ENCODE peak calls at places on chromosomes 12 and 14, in five cellular contexts. One of them, this sample, is unnamed.

GRCh38 chr12:29921307-29921706 is 137.6 kb upstream of the TMTC1 start:
- DNase-seq in dorsolateral prefrontal cortex: no peak
- DNase-seq in ascending aorta: no peak
- DNase-seq in GM20000: no peak
- DNase-seq in nephron progenitor cell: no peak
- DNase-seq in this sample: no peak

GRCh38 chr12:43937947-43938346 is 102.1 kb downstream of the TMEM117 start:
- DNase-seq in dorsolateral prefrontal cortex: no peak
- DNase-seq in GM20000: no peak
- DNase-seq in ascending aorta: no peak
- DNase-seq in nephron progenitor cell: no peak
- DNase-seq in this sample: no peak

GRCh38 chr14:50109342-50109741 is 7.0 kb downstream of the VCPKMT start:
- DNase-seq in nephron progenitor cell: no peak
- DNase-seq in GM20000: no peak
- DNase-seq in dorsolateral prefrontal cortex: no peak
- DNase-seq in ascending aorta: no peak
- DNase-seq in this sample: no peak

GRCh38 chr14:92546347-92547053 is 32.9 kb downstream of the RIN3 start:
- DNase-seq in dorsolateral prefrontal cortex: no peak
- DNase-seq in GM20000: no peak
- DNase-seq in nephron progenitor cell: no peak
- DNase-seq in ascending aorta: no peak
- DNase-seq in this sample: no peak

GRCh38 chr14:83260751-83261150 is 1727.1 kb upstream of the SEL1L start:
- DNase-seq in GM20000: no peak
- DNase-seq in dorsolateral prefrontal cortex: no peak
- DNase-seq in nephron progenitor cell: no peak
- DNase-seq in ascending aorta: no peak
- DNase-seq in this sample: no peak

GRCh38 chr14:74868739-74869138 is 7.2 kb downstream of the PROX2 start:
- DNase-seq in dorsolateral prefrontal cortex: no peak
- DNase-seq in ascending aorta: no peak
- DNase-seq in GM20000: no peak
- DNase-seq in nephron progenitor cell: no peak
- DNase-seq in this sample: no peak

GRCh38 chr14:23186913-23187654 is 3.6 kb upstream of the SLC7A8 start:
- DNase-seq in ascending aorta: no peak
- DNase-seq in dorsolateral prefrontal cortex: peak; percentile 44
- DNase-seq in GM20000: peak; percentile 52
- DNase-seq in nephron progenitor cell: peak; percentile 23
- DNase-seq in this sample: no peak

GRCh38 chr14:22281322-22281977 is 307.6 kb downstream of the DAD1 start:
- DNase-seq in ascending aorta: no peak
- DNase-seq in nephron progenitor cell: no peak
- DNase-seq in dorsolateral prefrontal cortex: no peak
- DNase-seq in GM20000: no peak
- DNase-seq in this sample: no peak

GRCh38 chr12:131829351-131829794 is 1.2 kb downstream of the MMP17 start:
- DNase-seq in nephron progenitor cell: peak; percentile 35
- DNase-seq in ascending aorta: no peak
- DNase-seq in dorsolateral prefrontal cortex: no peak
- DNase-seq in GM20000: no peak
- DNase-seq in this sample: peak; percentile 70

GRCh38 chr14:69303086-69303485 is 43.1 kb downstream of the GALNT16 start:
- DNase-seq in GM20000: no peak
- DNase-seq in dorsolateral prefrontal cortex: no peak
- DNase-seq in ascending aorta: no peak
- DNase-seq in nephron progenitor cell: no peak
- DNase-seq in this sample: no peak

GRCh38 chr12:1927751-1928351 is 9.4 kb upstream of the CACNA2D4 start:
- DNase-seq in dorsolateral prefrontal cortex: peak; percentile 37
- DNase-seq in GM20000: no peak
- DNase-seq in nephron progenitor cell: no peak
- DNase-seq in ascending aorta: no peak
- DNase-seq in this sample: peak; percentile 67

GRCh38 chr14:29584992-29585391 is 342.7 kb downstream of the PRKD1 start:
- DNase-seq in nephron progenitor cell: peak; percentile 12
- DNase-seq in dorsolateral prefrontal cortex: peak; percentile 4
- DNase-seq in ascending aorta: no peak
- DNase-seq in GM20000: no peak
- DNase-seq in this sample: no peak

GRCh38 chr14:36426836-36427235 is 93.2 kb downstream of the NKX2-1 start:
- DNase-seq in nephron progenitor cell: no peak
- DNase-seq in dorsolateral prefrontal cortex: no peak
- DNase-seq in GM20000: no peak
- DNase-seq in ascending aorta: no peak
- DNase-seq in this sample: no peak

GRCh38 chr14:105063041-105063440 is 2.2 kb downstream of the GPR132 start:
- DNase-seq in ascending aorta: no peak
- DNase-seq in nephron progenitor cell: no peak
- DNase-seq in GM20000: no peak
- DNase-seq in dorsolateral prefrontal cortex: no peak
- DNase-seq in this sample: no peak

GRCh38 chr14:32150392-32150791 is 51.5 kb upstream of the RNU6-7 start:
- DNase-seq in GM20000: no peak
- DNase-seq in ascending aorta: no peak
- DNase-seq in dorsolateral prefrontal cortex: no peak
- DNase-seq in nephron progenitor cell: no peak
- DNase-seq in this sample: no peak

GRCh38 chr12:132560831-132561783 is 49.3 kb downstream of the LRCOL1 start:
- DNase-seq in dorsolateral prefrontal cortex: no peak
- DNase-seq in ascending aorta: no peak
- DNase-seq in GM20000: peak; percentile 93
- DNase-seq in nephron progenitor cell: peak; percentile 91
- DNase-seq in this sample: peak; percentile 90

GRCh38 chr12:96422192-96422591 is 22.0 kb upstream of the CDK17 start:
- DNase-seq in nephron progenitor cell: no peak
- DNase-seq in dorsolateral prefrontal cortex: no peak
- DNase-seq in ascending aorta: no peak
- DNase-seq in GM20000: no peak
- DNase-seq in this sample: no peak

GRCh38 chr12:120339256-120339655 is 11.7 kb upstream of the PLA2G1B start:
- DNase-seq in ascending aorta: no peak
- DNase-seq in GM20000: no peak
- DNase-seq in dorsolateral prefrontal cortex: no peak
- DNase-seq in nephron progenitor cell: no peak
- DNase-seq in this sample: no peak

GRCh38 chr14:89507926-89508460 is 91.0 kb upstream of the FOXN3 start:
- DNase-seq in nephron progenitor cell: no peak
- DNase-seq in dorsolateral prefrontal cortex: no peak
- DNase-seq in GM20000: no peak
- DNase-seq in ascending aorta: no peak
- DNase-seq in this sample: peak; percentile 27

GRCh38 chr12:85138833-85139232 is 102.7 kb downstream of the LRRIQ1 start:
- DNase-seq in ascending aorta: no peak
- DNase-seq in GM20000: no peak
- DNase-seq in dorsolateral prefrontal cortex: no peak
- DNase-seq in nephron progenitor cell: no peak
- DNase-seq in this sample: no peak

GRCh38 chr12:70733385-70733784 is 96.2 kb upstream of the PTPRB start:
- DNase-seq in dorsolateral prefrontal cortex: peak; percentile 57
- DNase-seq in GM20000: peak; percentile 50
- DNase-seq in nephron progenitor cell: peak; percentile 21
- DNase-seq in ascending aorta: no peak
- DNase-seq in this sample: no peak

GRCh38 chr14:104429291-104429861 is 150.2 kb upstream of the C14orf180 start:
- DNase-seq in ascending aorta: no peak
- DNase-seq in dorsolateral prefrontal cortex: no peak
- DNase-seq in nephron progenitor cell: no peak
- DNase-seq in GM20000: no peak
- DNase-seq in this sample: peak; percentile 61

GRCh38 chr12:981956-982355 is 9.1 kb upstream of the ERC1 start:
- DNase-seq in dorsolateral prefrontal cortex: no peak
- DNase-seq in ascending aorta: no peak
- DNase-seq in GM20000: no peak
- DNase-seq in nephron progenitor cell: no peak
- DNase-seq in this sample: no peak

GRCh38 chr14:21673718-21674117 is at the start of gene OR4E1:
- DNase-seq in ascending aorta: no peak
- DNase-seq in dorsolateral prefrontal cortex: no peak
- DNase-seq in nephron progenitor cell: no peak
- DNase-seq in GM20000: no peak
- DNase-seq in this sample: no peak

GRCh38 chr12:57033428-57033827 is 16.5 kb downstream of the MYO1A start:
- DNase-seq in dorsolateral prefrontal cortex: no peak
- DNase-seq in GM20000: no peak
- DNase-seq in nephron progenitor cell: no peak
- DNase-seq in ascending aorta: no peak
- DNase-seq in this sample: no peak

GRCh38 chr14:36485773-36486172 is 34.3 kb downstream of the NKX2-1 start:
- DNase-seq in nephron progenitor cell: no peak
- DNase-seq in GM20000: no peak
- DNase-seq in ascending aorta: no peak
- DNase-seq in dorsolateral prefrontal cortex: no peak
- DNase-seq in this sample: no peak

GRCh38 chr14:105871590-105871989 is 345.2 kb downstream of the TMEM121 start:
- DNase-seq in nephron progenitor cell: no peak
- DNase-seq in GM20000: no peak
- DNase-seq in dorsolateral prefrontal cortex: no peak
- DNase-seq in ascending aorta: no peak
- DNase-seq in this sample: no peak

GRCh38 chr12:31201382-31201781 is 124.6 kb downstream of the SINHCAF start:
- DNase-seq in dorsolateral prefrontal cortex: no peak
- DNase-seq in GM20000: no peak
- DNase-seq in nephron progenitor cell: no peak
- DNase-seq in ascending aorta: no peak
- DNase-seq in this sample: no peak

GRCh38 chr12:87813476-87814234 is 215.5 kb downstream of the C12orf50 start:
- DNase-seq in nephron progenitor cell: no peak
- DNase-seq in dorsolateral prefrontal cortex: no peak
- DNase-seq in ascending aorta: no peak
- DNase-seq in GM20000: no peak
- DNase-seq in this sample: no peak

GRCh38 chr12:6057693-6058092 is 66.8 kb downstream of the VWF start:
- DNase-seq in nephron progenitor cell: peak; percentile 62
- DNase-seq in ascending aorta: no peak
- DNase-seq in dorsolateral prefrontal cortex: no peak
- DNase-seq in GM20000: no peak
- DNase-seq in this sample: no peak

GRCh38 chr12:106274575-106275081 is 26.8 kb upstream of the CKAP4 start:
- DNase-seq in ascending aorta: no peak
- DNase-seq in dorsolateral prefrontal cortex: no peak
- DNase-seq in GM20000: no peak
- DNase-seq in nephron progenitor cell: no peak
- DNase-seq in this sample: no peak

GRCh38 chr12:38844237-38844636 is 61.2 kb downstream of the CPNE8 start:
- DNase-seq in dorsolateral prefrontal cortex: no peak
- DNase-seq in nephron progenitor cell: no peak
- DNase-seq in GM20000: no peak
- DNase-seq in ascending aorta: no peak
- DNase-seq in this sample: no peak

GRCh38 chr14:94050231-94050880 is 24.2 kb downstream of the OTUB2 start:
- DNase-seq in GM20000: no peak
- DNase-seq in ascending aorta: no peak
- DNase-seq in dorsolateral prefrontal cortex: no peak
- DNase-seq in nephron progenitor cell: no peak
- DNase-seq in this sample: peak; percentile 36

GRCh38 chr12:11813422-11813813 is 163.9 kb downstream of the ETV6 start:
- DNase-seq in nephron progenitor cell: no peak
- DNase-seq in ascending aorta: no peak
- DNase-seq in dorsolateral prefrontal cortex: no peak
- DNase-seq in GM20000: no peak
- DNase-seq in this sample: no peak

GRCh38 chr14:94367347-94367746 is 21.1 kb downstream of the SERPINA1 start:
- DNase-seq in ascending aorta: no peak
- DNase-seq in GM20000: no peak
- DNase-seq in nephron progenitor cell: no peak
- DNase-seq in dorsolateral prefrontal cortex: no peak
- DNase-seq in this sample: no peak

GRCh38 chr14:100653409-100653808 is 66.2 kb upstream of the BEGAIN start:
- DNase-seq in dorsolateral prefrontal cortex: no peak
- DNase-seq in nephron progenitor cell: peak; percentile 48
- DNase-seq in GM20000: peak; percentile 55
- DNase-seq in ascending aorta: no peak
- DNase-seq in this sample: no peak
- TF ChIP-seq CTCF in dorsolateral prefrontal cortex: peak; percentile 46
- TF ChIP-seq CTCF in nephron progenitor cell: peak; percentile 61
- TF ChIP-seq CTCF in GM20000: peak; percentile 24
- TF ChIP-seq CTCF in ascending aorta: no peak
- TF ChIP-seq CTCF in this sample: peak; percentile 75

GRCh38 chr14:99037777-99038176 is 234.2 kb downstream of the BCL11B start:
- DNase-seq in nephron progenitor cell: peak; percentile 24
- DNase-seq in ascending aorta: no peak
- DNase-seq in GM20000: no peak
- DNase-seq in dorsolateral prefrontal cortex: no peak
- DNase-seq in this sample: peak; percentile 42
- TF ChIP-seq CTCF in nephron progenitor cell: peak; percentile 40
- TF ChIP-seq CTCF in ascending aorta: no peak
- TF ChIP-seq CTCF in GM20000: no peak
- TF ChIP-seq CTCF in dorsolateral prefrontal cortex: no peak
- TF ChIP-seq CTCF in this sample: peak; percentile 65

GRCh38 chr14:71752111-71752738 is 180.0 kb upstream of the RGS6 start:
- DNase-seq in nephron progenitor cell: no peak
- DNase-seq in ascending aorta: no peak
- DNase-seq in dorsolateral prefrontal cortex: no peak
- DNase-seq in GM20000: no peak
- DNase-seq in this sample: no peak

GRCh38 chr14:71751264-71751663 is 181.0 kb upstream of the RGS6 start:
- DNase-seq in GM20000: no peak
- DNase-seq in nephron progenitor cell: no peak
- DNase-seq in dorsolateral prefrontal cortex: no peak
- DNase-seq in ascending aorta: no peak
- DNase-seq in this sample: no peak

GRCh38 chr14:71749613-71750238 is 182.5 kb upstream of the RGS6 start:
- DNase-seq in ascending aorta: no peak
- DNase-seq in nephron progenitor cell: no peak
- DNase-seq in GM20000: no peak
- DNase-seq in dorsolateral prefrontal cortex: no peak
- DNase-seq in this sample: no peak

GRCh38 chr14:71745072-71745471 is 187.2 kb upstream of the RGS6 start:
- DNase-seq in nephron progenitor cell: no peak
- DNase-seq in ascending aorta: no peak
- DNase-seq in GM20000: no peak
- DNase-seq in dorsolateral prefrontal cortex: no peak
- DNase-seq in this sample: no peak

GRCh38 chr14:71748196-71748595 is 184.0 kb upstream of the RGS6 start:
- DNase-seq in nephron progenitor cell: no peak
- DNase-seq in ascending aorta: no peak
- DNase-seq in GM20000: no peak
- DNase-seq in dorsolateral prefrontal cortex: no peak
- DNase-seq in this sample: no peak
- TF ChIP-seq CTCF in nephron progenitor cell: no peak
- TF ChIP-seq CTCF in ascending aorta: no peak
- TF ChIP-seq CTCF in GM20000: no peak
- TF ChIP-seq CTCF in dorsolateral prefrontal cortex: no peak
- TF ChIP-seq CTCF in this sample: no peak

DNA sequence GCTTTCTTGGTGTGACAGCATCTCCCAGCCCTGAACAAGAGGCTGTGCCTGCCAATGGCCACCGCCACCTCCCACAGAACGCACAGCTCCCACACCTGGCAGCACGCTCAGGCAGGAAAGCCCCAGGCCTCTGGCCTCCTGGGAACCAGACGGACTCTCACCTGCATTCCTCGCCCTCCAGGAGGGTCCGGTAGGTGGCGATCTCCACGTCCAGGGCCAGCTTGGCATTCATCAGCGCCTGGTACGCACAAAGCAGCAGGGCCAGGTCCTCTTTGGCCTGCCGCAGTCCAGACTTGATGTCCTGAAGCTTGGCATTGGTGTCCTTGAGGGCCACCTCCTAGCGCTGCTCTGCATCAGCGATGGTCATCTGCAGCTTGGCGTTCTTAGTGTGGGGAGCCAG is 12.1 kb upstream of the KRT77 start:
- DNase-seq in dorsolateral prefrontal cortex: no peak
- DNase-seq in ascending aorta: no peak
- DNase-seq in GM20000: no peak
- DNase-seq in nephron progenitor cell: peak; percentile 14
- DNase-seq in this sample: no peak
- TF ChIP-seq CTCF in dorsolateral prefrontal cortex: no peak
- TF ChIP-seq CTCF in ascending aorta: no peak
- TF ChIP-seq CTCF in GM20000: no peak
- TF ChIP-seq CTCF in nephron progenitor cell: peak; percentile 12
- TF ChIP-seq CTCF in this sample: no peak